ENCODE peak calls at places on chromosomes 1 and 21, in four cellular contexts. One of them, this sample, is unnamed.

GRCh38 chr1:93180723-93181613 is at the start of gene CCDC18:
- DNase-seq in fibroblast of mammary gland: peak
- DNase-seq in hepatocyte: no peak
- DNase-seq in dorsolateral prefrontal cortex: no peak
- DNase-seq in this sample: no peak

GRCh38 chr1:108130812-108131211 is 69.3 kb downstream of the SLC25A24 start:
- DNase-seq in fibroblast of mammary gland: no peak
- DNase-seq in hepatocyte: no peak
- DNase-seq in dorsolateral prefrontal cortex: no peak
- DNase-seq in this sample: no peak

GRCh38 chr1:78047131-78047530 is 1.4 kb downstream of the GIPC2 start:
- DNase-seq in fibroblast of mammary gland: no peak
- DNase-seq in hepatocyte: no peak
- DNase-seq in dorsolateral prefrontal cortex: no peak
- DNase-seq in this sample: no peak

GRCh38 chr1:33350611-33351280 is 29.8 kb upstream of the A3GALT2 start:
- DNase-seq in fibroblast of mammary gland: no peak
- DNase-seq in hepatocyte: no peak
- DNase-seq in dorsolateral prefrontal cortex: no peak
- DNase-seq in this sample: no peak

GRCh38 chr1:207831517-207832327 is 79.2 kb downstream of the CD34 start:
- DNase-seq in fibroblast of mammary gland: peak
- DNase-seq in hepatocyte: no peak
- DNase-seq in dorsolateral prefrontal cortex: no peak
- DNase-seq in this sample: no peak

GRCh38 chr1:96306809-96307208 is 414.8 kb upstream of the PTBP2 start:
- DNase-seq in fibroblast of mammary gland: peak
- DNase-seq in hepatocyte: no peak
- DNase-seq in dorsolateral prefrontal cortex: no peak
- DNase-seq in this sample: no peak

GRCh38 chr1:8739377-8739776 is 78.1 kb downstream of the RERE start:
- DNase-seq in fibroblast of mammary gland: no peak
- DNase-seq in hepatocyte: no peak
- DNase-seq in dorsolateral prefrontal cortex: no peak
- DNase-seq in this sample: no peak

GRCh38 chr1:76336951-76337371 is 262.4 kb downstream of the ST6GALNAC3 start:
- DNase-seq in fibroblast of mammary gland: peak
- DNase-seq in hepatocyte: peak
- DNase-seq in dorsolateral prefrontal cortex: peak
- DNase-seq in this sample: no peak

GRCh38 chr1:43957407-43958040 is 10.8 kb downstream of the IPO13 start:
- DNase-seq in fibroblast of mammary gland: no peak
- DNase-seq in hepatocyte: no peak
- DNase-seq in dorsolateral prefrontal cortex: no peak
- DNase-seq in this sample: no peak

GRCh38 chr1:55337801-55338447 is 122.8 kb upstream of the USP24 start:
- DNase-seq in fibroblast of mammary gland: peak
- DNase-seq in hepatocyte: peak
- DNase-seq in dorsolateral prefrontal cortex: no peak
- DNase-seq in this sample: no peak

GRCh38 chr1:217527151-217527550 is 103.7 kb downstream of the GPATCH2 start:
- DNase-seq in fibroblast of mammary gland: no peak
- DNase-seq in hepatocyte: no peak
- DNase-seq in dorsolateral prefrontal cortex: no peak
- DNase-seq in this sample: no peak

GRCh38 chr21:31557421-31557955 is 102.0 kb upstream of the SOD1 start:
- DNase-seq in fibroblast of mammary gland: no peak
- DNase-seq in hepatocyte: peak
- DNase-seq in dorsolateral prefrontal cortex: no peak
- DNase-seq in this sample: no peak

GRCh38 chr1:224497714-224498573 is 63.3 kb upstream of the WDR26 start:
- DNase-seq in fibroblast of mammary gland: peak
- DNase-seq in hepatocyte: peak
- DNase-seq in dorsolateral prefrontal cortex: no peak
- DNase-seq in this sample: peak

GRCh38 chr1:156461141-156461540 is 39.4 kb downstream of the MEF2D start:
- DNase-seq in fibroblast of mammary gland: no peak
- DNase-seq in hepatocyte: no peak
- DNase-seq in dorsolateral prefrontal cortex: no peak
- DNase-seq in this sample: no peak

GRCh38 chr1:178933709-178934573 is 63.1 kb upstream of the ANGPTL1 start:
- DNase-seq in fibroblast of mammary gland: peak
- DNase-seq in hepatocyte: no peak
- DNase-seq in dorsolateral prefrontal cortex: no peak
- DNase-seq in this sample: no peak

GRCh38 chr1:941588-942383 is 17.3 kb downstream of the NOC2L start:
- DNase-seq in fibroblast of mammary gland: peak
- DNase-seq in hepatocyte: peak
- DNase-seq in dorsolateral prefrontal cortex: no peak
- DNase-seq in this sample: no peak

GRCh38 chr21:32538147-32538792 is 47.1 kb downstream of the TCP10L start:
- DNase-seq in fibroblast of mammary gland: no peak
- DNase-seq in hepatocyte: no peak
- DNase-seq in dorsolateral prefrontal cortex: no peak
- DNase-seq in this sample: no peak

GRCh38 chr1:10704383-10704882 is 92.0 kb downstream of the CASZ1 start:
- DNase-seq in fibroblast of mammary gland: no peak
- DNase-seq in hepatocyte: peak
- DNase-seq in dorsolateral prefrontal cortex: no peak
- DNase-seq in this sample: no peak

GRCh38 chr1:223557125-223557465 is 108.4 kb downstream of the CAPN8 start:
- DNase-seq in fibroblast of mammary gland: no peak
- DNase-seq in hepatocyte: no peak
- DNase-seq in dorsolateral prefrontal cortex: no peak
- DNase-seq in this sample: no peak

GRCh38 chr1:195717651-195718050 is 890.6 kb downstream of the KCNT2 start:
- DNase-seq in fibroblast of mammary gland: peak
- DNase-seq in hepatocyte: peak
- DNase-seq in dorsolateral prefrontal cortex: no peak
- DNase-seq in this sample: no peak

GRCh38 chr1:78101051-78101450 is 55.3 kb downstream of the GIPC2 start:
- DNase-seq in fibroblast of mammary gland: no peak
- DNase-seq in hepatocyte: no peak
- DNase-seq in dorsolateral prefrontal cortex: no peak
- DNase-seq in this sample: no peak

GRCh38 chr1:73065585-73065984 is 783.2 kb upstream of the NEGR1 start:
- DNase-seq in fibroblast of mammary gland: no peak
- DNase-seq in hepatocyte: peak
- DNase-seq in dorsolateral prefrontal cortex: no peak
- DNase-seq in this sample: no peak

GRCh38 chr21:46008893-46009635 is 27.5 kb downstream of the COL6A1 start:
- DNase-seq in fibroblast of mammary gland: no peak
- DNase-seq in hepatocyte: no peak
- DNase-seq in dorsolateral prefrontal cortex: no peak
- DNase-seq in this sample: no peak

GRCh38 chr1:198681831-198682756 is 43.3 kb downstream of the PTPRC start:
- DNase-seq in fibroblast of mammary gland: peak
- DNase-seq in hepatocyte: peak
- DNase-seq in dorsolateral prefrontal cortex: no peak
- DNase-seq in this sample: no peak

GRCh38 chr1:63323866-63324778 is 1.8 kb downstream of the FOXD3 start:
- DNase-seq in fibroblast of mammary gland: no peak
- DNase-seq in hepatocyte: peak
- DNase-seq in dorsolateral prefrontal cortex: no peak
- DNase-seq in this sample: no peak

GRCh38 chr1:99621340-99621901 is 24.5 kb upstream of the PALMD start:
- DNase-seq in fibroblast of mammary gland: no peak
- DNase-seq in hepatocyte: no peak
- DNase-seq in dorsolateral prefrontal cortex: no peak
- DNase-seq in this sample: peak

GRCh38 chr1:168734271-168734670 is 5.3 kb upstream of the DPT start:
- DNase-seq in fibroblast of mammary gland: peak
- DNase-seq in hepatocyte: no peak
- DNase-seq in dorsolateral prefrontal cortex: no peak
- DNase-seq in this sample: no peak

GRCh38 chr21:44298301-44298700 is 1.6 kb upstream of the PFKL start:
- DNase-seq in fibroblast of mammary gland: no peak
- DNase-seq in hepatocyte: no peak
- DNase-seq in dorsolateral prefrontal cortex: no peak
- DNase-seq in this sample: no peak

GRCh38 chr1:185864889-185865288 is 130.7 kb downstream of the HMCN1 start:
- DNase-seq in fibroblast of mammary gland: peak
- DNase-seq in hepatocyte: no peak
- DNase-seq in dorsolateral prefrontal cortex: no peak
- DNase-seq in this sample: no peak

GRCh38 chr21:31397939-31398338 is 53.9 kb upstream of the TIAM1 start:
- DNase-seq in fibroblast of mammary gland: no peak
- DNase-seq in hepatocyte: no peak
- DNase-seq in dorsolateral prefrontal cortex: no peak
- DNase-seq in this sample: no peak

GRCh38 chr1:11448375-11449085 is 30.4 kb upstream of the DISP3 start:
- DNase-seq in fibroblast of mammary gland: peak
- DNase-seq in hepatocyte: no peak
- DNase-seq in dorsolateral prefrontal cortex: no peak
- DNase-seq in this sample: no peak

GRCh38 chr1:27403065-27403726 is 10.8 kb downstream of the GPR3 start:
- DNase-seq in fibroblast of mammary gland: peak
- DNase-seq in hepatocyte: peak
- DNase-seq in dorsolateral prefrontal cortex: no peak
- DNase-seq in this sample: no peak

GRCh38 chr1:179545316-179545715 is 30.4 kb downstream of the NPHS2 start:
- DNase-seq in fibroblast of mammary gland: no peak
- DNase-seq in hepatocyte: no peak
- DNase-seq in dorsolateral prefrontal cortex: no peak
- DNase-seq in this sample: no peak

GRCh38 chr1:171841050-171841910 is at the start of gene DNM3:
- DNase-seq in fibroblast of mammary gland: peak
- DNase-seq in hepatocyte: peak
- DNase-seq in dorsolateral prefrontal cortex: peak
- DNase-seq in this sample: peak

GRCh38 chr1:166858726-166859419 is 17.2 kb downstream of the TADA1 start:
- DNase-seq in fibroblast of mammary gland: no peak
- DNase-seq in hepatocyte: no peak
- DNase-seq in dorsolateral prefrontal cortex: peak
- DNase-seq in this sample: no peak

GRCh38 chr1:110336300-110337039 is 2.7 kb upstream of the RBM15 start:
- DNase-seq in fibroblast of mammary gland: no peak
- DNase-seq in hepatocyte: no peak
- DNase-seq in dorsolateral prefrontal cortex: no peak
- DNase-seq in this sample: no peak

GRCh38 chr1:11473635-11474034 is 5.3 kb upstream of the DISP3 start:
- DNase-seq in fibroblast of mammary gland: peak
- DNase-seq in hepatocyte: peak
- DNase-seq in dorsolateral prefrontal cortex: no peak
- DNase-seq in this sample: no peak

GRCh38 chr1:42747125-42747524 is 7.1 kb upstream of the CLDN19 start:
- DNase-seq in fibroblast of mammary gland: peak
- DNase-seq in hepatocyte: peak
- DNase-seq in dorsolateral prefrontal cortex: peak
- DNase-seq in this sample: no peak
- TF ChIP-seq CTCF in fibroblast of mammary gland: peak
- TF ChIP-seq CTCF in hepatocyte: peak
- TF ChIP-seq CTCF in dorsolateral prefrontal cortex: peak
- TF ChIP-seq CTCF in this sample: peak

GRCh38 chr1:6162773-6163172 is 17.3 kb downstream of the CHD5 start:
- DNase-seq in fibroblast of mammary gland: no peak
- DNase-seq in hepatocyte: no peak
- DNase-seq in dorsolateral prefrontal cortex: no peak
- DNase-seq in this sample: no peak
- TF ChIP-seq CTCF in fibroblast of mammary gland: no peak
- TF ChIP-seq CTCF in hepatocyte: no peak
- TF ChIP-seq CTCF in dorsolateral prefrontal cortex: no peak
- TF ChIP-seq CTCF in this sample: no peak

GRCh38 chr1:236748471-236748870 is 46.6 kb upstream of the MTR start:
- DNase-seq in fibroblast of mammary gland: no peak
- DNase-seq in hepatocyte: no peak
- DNase-seq in dorsolateral prefrontal cortex: no peak
- DNase-seq in this sample: no peak
- TF ChIP-seq CTCF in fibroblast of mammary gland: peak
- TF ChIP-seq CTCF in hepatocyte: no peak
- TF ChIP-seq CTCF in dorsolateral prefrontal cortex: no peak
- TF ChIP-seq CTCF in this sample: no peak

GRCh38 chr1:183019126-183019740 is 4.0 kb upstream of the LAMC1 start:
- DNase-seq in fibroblast of mammary gland: no peak
- DNase-seq in hepatocyte: no peak
- DNase-seq in dorsolateral prefrontal cortex: no peak
- DNase-seq in this sample: no peak

GRCh38 chr1:183022202-183023145 is 746 bp upstream of the LAMC1 start:
- DNase-seq in fibroblast of mammary gland: peak
- DNase-seq in hepatocyte: peak
- DNase-seq in dorsolateral prefrontal cortex: peak
- DNase-seq in this sample: peak

GRCh38 chr1:183021405-183022201 is 1.6 kb upstream of the LAMC1 start:
- DNase-seq in fibroblast of mammary gland: no peak
- DNase-seq in hepatocyte: no peak
- DNase-seq in dorsolateral prefrontal cortex: no peak
- DNase-seq in this sample: no peak

GRCh38 chr1:183023146-183023600 is at the start of gene LAMC1:
- DNase-seq in fibroblast of mammary gland: peak
- DNase-seq in hepatocyte: peak
- DNase-seq in dorsolateral prefrontal cortex: peak
- DNase-seq in this sample: peak

GRCh38 chr1:183019860-183020259 is 3.4 kb upstream of the LAMC1 start:
- DNase-seq in fibroblast of mammary gland: peak
- DNase-seq in hepatocyte: no peak
- DNase-seq in dorsolateral prefrontal cortex: no peak
- DNase-seq in this sample: no peak
- TF ChIP-seq CTCF in fibroblast of mammary gland: peak
- TF ChIP-seq CTCF in hepatocyte: no peak
- TF ChIP-seq CTCF in dorsolateral prefrontal cortex: no peak
- TF ChIP-seq CTCF in this sample: peak

GRCh38 chr1:87334351-87335174 is 5.9 kb downstream of the LMO4 start:
- DNase-seq in fibroblast of mammary gland: peak
- DNase-seq in hepatocyte: peak
- DNase-seq in dorsolateral prefrontal cortex: no peak
- DNase-seq in this sample: no peak

GRCh38 chr1:87333692-87334347 is 5.1 kb downstream of the LMO4 start:
- DNase-seq in fibroblast of mammary gland: no peak
- DNase-seq in hepatocyte: no peak
- DNase-seq in dorsolateral prefrontal cortex: no peak
- DNase-seq in this sample: no peak

GRCh38 chr1:87337606-87338005 is 8.9 kb downstream of the LMO4 start:
- DNase-seq in fibroblast of mammary gland: no peak
- DNase-seq in hepatocyte: no peak
- DNase-seq in dorsolateral prefrontal cortex: no peak
- DNase-seq in this sample: no peak

GRCh38 chr1:87336623-87337067 is 8.0 kb downstream of the LMO4 start:
- DNase-seq in fibroblast of mammary gland: no peak
- DNase-seq in hepatocyte: no peak
- DNase-seq in dorsolateral prefrontal cortex: no peak
- DNase-seq in this sample: no peak

GRCh38 chr1:87335175-87335992 is 6.7 kb downstream of the LMO4 start:
- DNase-seq in fibroblast of mammary gland: no peak
- DNase-seq in hepatocyte: peak
- DNase-seq in dorsolateral prefrontal cortex: no peak
- DNase-seq in this sample: peak
- TF ChIP-seq CTCF in fibroblast of mammary gland: no peak
- TF ChIP-seq CTCF in hepatocyte: peak
- TF ChIP-seq CTCF in dorsolateral prefrontal cortex: no peak
- TF ChIP-seq CTCF in this sample: peak

GRCh38 chr1:25694591-25695007 is 78.0 kb downstream of the MAN1C1 start:
- DNase-seq in fibroblast of mammary gland: no peak
- DNase-seq in hepatocyte: peak
- DNase-seq in dorsolateral prefrontal cortex: no peak
- DNase-seq in this sample: no peak
- TF ChIP-seq CTCF in fibroblast of mammary gland: peak
- TF ChIP-seq CTCF in hepatocyte: no peak
- TF ChIP-seq CTCF in dorsolateral prefrontal cortex: no peak
- TF ChIP-seq CTCF in this sample: no peak